ENCODE peak calls at places on chromosomes 2 and 18, in five cellular contexts. V is dorsolateral prefrontal cortex, K is GM13977, Y is OCI-LY7, T is tibial nerve. L is an unnamed sample.

GRCh38 chr2:215396595-215397313 is 39.1 kb downstream of the FN1 start:
- DNase-seq in V (no peak), T (no peak), K (no peak), Y (no peak), L (no peak)

GRCh38 chr2:212845941-212846340 is 305.5 kb downstream of the IKZF2 start:
- DNase-seq in Y (no peak), V (no peak), K (no peak), T (no peak), L (no peak)

GRCh38 chr2:203804070-203804469 is 63.5 kb upstream of the CTLA4 start:
- DNase-seq in T (no peak), K (no peak), V (no peak), Y (no peak), L (peak)

GRCh38 chr18:56108486-56109367 is 520.7 kb upstream of the TCF4 start:
- DNase-seq in T (no peak), K (no peak), V (no peak), Y (no peak), L (no peak)

GRCh38 chr2:46954951-46955571 is 39.5 kb upstream of the MCFD2 start:
- DNase-seq in Y (no peak), T (peak), K (no peak), V (no peak), L (peak)

GRCh38 chr2:39593439-39594393 is 72.0 kb upstream of the TMEM178A start:
- DNase-seq in Y (peak), T (peak), V (peak), K (peak), L (no peak)

GRCh38 chr2:148534416-148535205 is 109.9 kb upstream of the EPC2 start:
- DNase-seq in T (peak), K (no peak), Y (no peak), V (no peak), L (no peak)

GRCh38 chr2:33791625-33792024 is 192.5 kb upstream of the FAM98A start:
- DNase-seq in V (no peak), K (no peak), Y (no peak), T (no peak), L (no peak)

GRCh38 chr2:79944205-79944604 is 360.3 kb downstream of the LRRTM1 start:
- DNase-seq in K (no peak), T (no peak), V (no peak), Y (no peak), L (no peak)

GRCh38 chr2:174259981-174260380 is 11.6 kb upstream of the OLA1 start:
- DNase-seq in V (no peak), T (peak), Y (no peak), K (no peak), L (no peak)

GRCh38 chr2:201358684-201359083 is 1.5 kb upstream of the FLACC1 start:
- DNase-seq in K (no peak), V (no peak), Y (no peak), T (no peak), L (no peak)

GRCh38 chr2:127857494-127857818 is 499 bp downstream of the POLR2D start:
- DNase-seq in K (peak), Y (peak), T (no peak), V (no peak), L (no peak)

GRCh38 chr18:662197-662596 is 4.7 kb downstream of the TYMS start:
- DNase-seq in T (no peak), V (no peak), K (no peak), Y (no peak), L (no peak)

GRCh38 chr2:68403199-68403644 is 38.1 kb downstream of the PLEK start:
- DNase-seq in V (no peak), K (no peak), Y (no peak), T (no peak), L (no peak)

GRCh38 chr2:140295767-140296166 is 1515.6 kb upstream of the NXPH2 start:
- DNase-seq in T (no peak), K (no peak), V (no peak), Y (no peak), L (no peak)

GRCh38 chr18:24395049-24395780 is 2.4 kb downstream of the OSBPL1A start:
- DNase-seq in T (no peak), V (no peak), Y (no peak), K (no peak), L (no peak)

GRCh38 chr2:1848599-1848995 is 104.3 kb upstream of the PXDN start:
- DNase-seq in T (no peak), V (no peak), Y (no peak), K (no peak), L (no peak)

GRCh38 chr2:134642938-134643337 is 75.9 kb downstream of the TMEM163 start:
- DNase-seq in Y (no peak), T (no peak), K (no peak), V (no peak), L (no peak)

GRCh38 chr2:239891692-239892091 is 133.4 kb downstream of the NDUFA10 start:
- DNase-seq in T (no peak), Y (no peak), V (no peak), K (no peak), L (no peak)

GRCh38 chr2:6213056-6213780 is 521.0 kb downstream of the SOX11 start:
- DNase-seq in V (no peak), Y (no peak), K (no peak), T (no peak), L (no peak)

GRCh38 chr2:72236445-72237067 is 88.9 kb upstream of the CYP26B1 start:
- DNase-seq in Y (no peak), K (no peak), T (no peak), V (no peak), L (no peak)

GRCh38 chr2:240959941-240960308 is 38.5 kb upstream of the SNED1 start:
- DNase-seq in T (peak), K (no peak), V (peak), Y (no peak), L (no peak)

GRCh38 chr18:34932792-34933466 is 108.3 kb upstream of the MAPRE2 start:
- DNase-seq in T (no peak), K (no peak), V (no peak), Y (no peak), L (no peak)

GRCh38 chr2:61833971-61834370 is 19.9 kb downstream of the FAM161A start:
- DNase-seq in V (no peak), Y (no peak), K (no peak), T (no peak), L (no peak)

GRCh38 chr2:137705296-137705695 is 259.0 kb upstream of the HNMT start:
- DNase-seq in V (no peak), K (no peak), T (no peak), Y (no peak), L (no peak)

GRCh38 chr2:9656270-9656766 is 25.5 kb upstream of the YWHAQ start:
- DNase-seq in T (no peak), K (peak), Y (no peak), V (no peak), L (no peak)

GRCh38 chr2:18077211-18077610 is 198.7 kb downstream of the KCNS3 start:
- DNase-seq in Y (no peak), K (no peak), T (no peak), V (no peak), L (no peak)

GRCh38 chr2:207202645-207203044 is 36.9 kb upstream of the KLF7 start:
- DNase-seq in Y (no peak), T (no peak), K (no peak), V (no peak), L (no peak)

GRCh38 chr2:163800889-163801498 is 65.2 kb upstream of the FIGN start:
- DNase-seq in Y (no peak), V (no peak), T (no peak), K (no peak), L (no peak)

GRCh38 chr18:66749030-66749429 is 145.1 kb upstream of the CDH19 start:
- DNase-seq in T (no peak), V (peak), Y (no peak), K (no peak), L (no peak)

GRCh38 chr2:222912117-222912516 is 51.3 kb downstream of the ACSL3 start:
- DNase-seq in K (peak), V (no peak), Y (peak), T (peak), L (no peak)

GRCh38 chr2:220789961-220790360 is 782.1 kb downstream of the EPHA4 start:
- DNase-seq in T (no peak), Y (no peak), K (no peak), V (no peak), L (no peak)

DNA sequence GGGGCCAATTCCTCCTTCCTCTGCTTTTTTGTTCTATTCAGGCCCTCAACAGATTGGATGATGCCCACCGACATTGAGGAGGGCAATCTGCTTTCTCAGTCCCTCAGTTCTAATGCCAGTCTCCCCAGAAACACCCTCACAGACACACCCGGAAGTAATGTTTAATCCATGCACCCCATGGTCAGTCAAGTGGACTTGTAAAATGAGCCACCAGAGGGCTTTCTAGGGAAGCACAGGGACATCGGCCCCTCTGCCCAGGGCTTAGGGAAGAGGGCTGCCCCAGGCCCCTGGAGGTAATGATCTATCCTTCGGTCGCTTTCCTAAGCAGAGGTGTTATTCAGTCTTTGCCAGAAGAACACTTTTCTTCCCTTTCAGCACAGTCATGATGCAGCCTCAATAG is 107.4 kb downstream of the PDCL3 start:
- DNase-seq in V (no peak), Y (no peak), K (no peak), T (no peak), L (no peak)
- TF ChIP-seq CTCF in V (no peak), Y (no peak), K (no peak), T (no peak), L (no peak)

DNA sequence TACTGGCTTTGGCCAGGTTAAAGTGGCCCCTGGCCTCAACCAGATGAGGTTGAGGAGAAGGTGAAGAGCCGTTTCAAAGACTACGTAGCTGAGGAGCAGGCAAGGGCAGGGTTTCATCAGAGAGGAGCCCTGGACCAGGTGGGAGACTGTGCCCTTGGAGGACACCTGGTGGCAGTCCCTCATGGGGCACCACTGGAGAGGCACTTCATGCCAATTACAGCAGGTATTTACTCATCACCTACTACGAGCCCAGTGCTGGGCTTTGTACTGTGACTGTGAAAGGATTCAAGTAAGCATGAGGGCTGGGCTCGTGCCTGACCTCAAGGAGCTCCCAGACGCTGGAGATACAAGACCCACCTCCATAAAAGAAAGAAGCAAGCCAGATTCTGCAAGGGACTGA is 37.6 kb downstream of the SMAD7 start:
- DNase-seq in V (no peak), Y (peak), K (no peak), T (no peak), L (no peak)
- TF ChIP-seq CTCF in V (no peak), Y (peak), K (peak), T (no peak), L (no peak)

DNA sequence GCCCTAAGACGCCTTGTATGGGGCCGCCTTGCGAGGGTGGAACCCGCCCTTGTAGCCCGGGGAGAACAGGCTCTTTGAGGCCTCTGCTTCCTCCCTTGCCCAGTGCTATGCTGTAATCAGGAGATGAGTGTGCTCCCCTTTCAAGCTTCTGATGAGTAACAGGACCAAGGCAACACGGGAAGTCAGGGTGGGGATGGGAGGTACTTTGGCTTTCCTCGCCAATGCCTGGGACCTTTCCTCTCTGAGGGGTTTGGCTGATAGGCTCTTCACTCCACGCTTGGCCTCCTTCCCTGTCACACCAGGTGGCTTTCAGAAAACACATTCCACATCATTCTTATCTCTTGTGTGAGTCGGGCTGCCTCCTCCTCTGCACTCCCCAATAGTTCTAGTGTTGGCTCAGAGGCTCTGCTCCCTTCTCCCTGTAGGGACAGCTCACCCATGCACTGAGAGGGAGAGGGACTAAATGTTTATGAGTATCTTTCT is 223.7 kb upstream of the TRIB2 start:
- DNase-seq in T (no peak), Y (no peak), K (no peak), V (no peak), L (no peak)
- TF ChIP-seq CTCF in T (no peak), Y (no peak), K (no peak), V (no peak), L (no peak)

GRCh38 chr2:166376873-166377272 is 1.1 kb upstream of the SCN9A start:
- DNase-seq in V (no peak), Y (no peak), K (no peak), T (no peak), L (no peak)

GRCh38 chr2:166373951-166374350 is 1.8 kb downstream of the SCN9A start:
- DNase-seq in K (peak), V (no peak), Y (no peak), T (no peak), L (no peak)

GRCh38 chr2:166375205-166375735 is 474 bp downstream of the SCN9A start:
- DNase-seq in T (no peak), Y (no peak), V (no peak), K (no peak), L (no peak)

GRCh38 chr2:166376488-166376828 is 714 bp upstream of the SCN9A start:
- DNase-seq in T (no peak), K (no peak), Y (no peak), V (no peak), L (no peak)

DNA sequence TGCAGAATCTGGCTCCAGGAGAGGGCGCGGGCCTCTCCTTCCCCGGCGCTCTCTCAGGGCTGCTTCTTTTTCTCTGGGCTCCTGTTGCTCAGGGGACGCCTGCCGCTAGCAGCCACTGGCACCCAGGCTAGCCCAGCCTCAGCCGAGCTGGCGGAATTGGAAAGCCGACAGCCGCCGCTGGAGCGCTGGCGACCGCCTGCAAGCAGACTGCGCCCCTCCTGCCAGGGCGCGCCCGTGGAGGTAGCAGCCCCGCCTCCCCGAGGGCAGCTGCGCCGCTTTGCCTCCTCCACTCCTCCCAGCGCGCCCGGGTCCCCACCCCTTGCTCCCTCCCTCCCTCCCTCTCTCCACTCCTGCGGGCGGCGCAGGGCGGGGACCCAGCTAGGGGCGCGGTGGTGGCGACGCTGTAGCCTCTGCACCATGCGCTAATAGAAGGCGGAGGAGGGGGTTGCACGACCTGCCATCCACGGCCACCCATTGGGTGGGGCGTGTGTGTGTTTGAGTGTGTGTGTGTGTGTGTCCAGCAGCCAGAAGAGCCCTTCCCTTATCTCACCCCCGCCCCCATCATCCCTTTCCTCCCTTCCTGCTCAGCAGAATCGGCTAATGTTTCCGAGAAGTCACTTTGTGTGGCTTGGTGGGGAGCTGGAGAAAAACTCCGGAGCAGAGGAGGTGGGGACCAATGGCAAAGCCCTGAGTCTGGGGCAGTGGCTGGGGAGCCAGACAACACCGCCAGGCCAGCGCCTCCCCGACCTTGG is at the start of gene SCN9A:
- DNase-seq in K (peak), Y (no peak), T (no peak), V (peak), L (no peak)
- TF ChIP-seq CTCF in K (no peak), Y (no peak), T (no peak), V (no peak), L (no peak)

GRCh38 chr2:95040470-95040869 is 15.0 kb downstream of the MAL start:
- DNase-seq in Y (no peak), V (no peak), K (no peak), T (no peak), L (no peak)
- TF ChIP-seq CTCF in Y (no peak), V (no peak), K (no peak), T (no peak), L (no peak)

DNA sequence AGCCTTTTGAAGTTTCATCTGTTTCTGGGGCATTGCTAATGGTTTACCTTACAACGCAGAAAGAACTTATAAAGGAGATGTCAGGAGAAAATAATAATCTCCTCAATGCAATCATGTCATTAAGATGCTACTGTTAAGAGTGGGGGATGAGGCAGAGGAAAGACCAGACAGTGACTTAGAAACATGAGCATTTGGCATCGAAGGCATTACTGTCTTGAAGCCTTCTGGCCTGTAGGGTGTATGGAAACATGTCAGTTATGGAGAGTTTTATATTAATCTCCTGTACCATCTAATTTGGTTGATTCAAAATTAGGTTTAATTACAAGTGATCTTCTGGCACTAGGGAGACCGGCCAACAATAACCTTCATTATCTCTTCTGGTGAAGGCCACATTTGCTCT is 32.5 kb downstream of the CDC42EP3 start:
- DNase-seq in Y (no peak), T (no peak), V (no peak), K (no peak), L (no peak)
- TF ChIP-seq CTCF in Y (no peak), T (no peak), V (no peak), K (no peak), L (no peak)

GRCh38 chr2:152627010-152627957 is 90.0 kb downstream of the PRPF40A start:
- DNase-seq in V (no peak), K (peak), T (no peak), Y (no peak), L (no peak)
- TF ChIP-seq CTCF in V (peak), K (peak), T (peak), Y (peak), L (no peak)

DNA sequence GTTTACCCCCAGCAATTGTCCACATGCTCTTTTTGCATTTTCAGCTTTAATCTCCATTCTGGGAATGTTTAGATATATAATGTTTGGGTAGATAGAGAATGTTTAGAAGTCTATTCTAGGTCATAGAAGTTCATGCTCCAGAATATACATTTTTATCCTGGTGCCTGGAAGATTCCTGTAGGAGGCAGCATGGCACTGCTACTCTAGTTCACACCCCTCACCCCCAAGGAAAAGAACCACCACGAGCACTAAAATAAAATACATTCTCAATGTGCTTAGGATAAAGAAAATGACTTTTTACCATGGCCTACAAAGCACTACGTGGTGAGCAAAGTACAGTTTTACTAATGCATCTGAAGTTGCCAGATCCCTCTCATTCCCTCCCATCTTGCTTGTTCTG is 53.8 kb downstream of the MYO1B start:
- DNase-seq in Y (no peak), V (no peak), K (no peak), T (no peak), L (no peak)
- TF ChIP-seq CTCF in Y (no peak), V (no peak), K (no peak), T (no peak), L (no peak)